ENCODE peak calls at places on chromosome 21, in eight cellular contexts. C is neural progenitor cell, X is MM.1S, F is endothelial cell of umbilical vein, A is PC-3, L is fibroblast of lung, W is PC-9, O is astrocyte. J is an unnamed sample.

GRCh38 chr21:14838400-14838799 is 226.4 kb downstream of the NRIP1 start:
- DNase-seq in C (peak), X (no peak), F (no peak), A (no peak), L (no peak), W (no peak), O (no peak), J (no peak)

GRCh38 chr21:34129971-34130597 is 56.7 kb downstream of the MRPS6 start:
- DNase-seq in C (peak), X (no peak), F (no peak), A (no peak), L (peak), W (no peak), O (peak), J (peak)

GRCh38 chr21:34580181-34580700 is 34.7 kb downstream of the RCAN1 start:
- DNase-seq in C (no peak), X (no peak), F (peak), A (no peak), L (no peak), W (peak), O (no peak), J (peak)

GRCh38 chr21:29943885-29944284 is 4.1 kb upstream of the GRIK1 start:
- DNase-seq in C (peak), X (no peak), F (no peak), A (peak), L (no peak), W (no peak), O (no peak), J (no peak)

GRCh38 chr21:34082769-34083168 is 9.4 kb downstream of the MRPS6 start:
- DNase-seq in C (no peak), X (peak), F (no peak), A (no peak), L (no peak), W (no peak), O (no peak), J (no peak)

GRCh38 chr21:35198004-35198403 is 148.9 kb upstream of the RUNX1 start:
- DNase-seq in C (no peak), X (no peak), F (peak), A (peak), L (peak), W (peak), O (peak), J (peak)

GRCh38 chr21:34073749-34074282 is 438 bp downstream of the MRPS6 start:
- DNase-seq in C (peak), X (peak), F (peak), A (peak), L (no peak), W (no peak), O (no peak), J (peak)

GRCh38 chr21:16376673-16377072 is 646.9 kb downstream of the USP25 start:
- DNase-seq in C (no peak), X (no peak), F (no peak), A (no peak), L (no peak), W (no peak), O (no peak), J (no peak)

GRCh38 chr21:33031152-33031551 is 5.4 kb downstream of the OLIG2 start:
- DNase-seq in C (no peak), X (no peak), F (no peak), A (no peak), L (no peak), W (no peak), O (no peak), J (no peak)

GRCh38 chr21:18403685-18404084 is at the start of gene TMPRSS15:
- DNase-seq in C (no peak), X (no peak), F (no peak), A (no peak), L (no peak), W (no peak), O (no peak), J (no peak)

GRCh38 chr21:45333583-45334121 is 46.0 kb upstream of the POFUT2 start:
- DNase-seq in C (no peak), X (no peak), F (no peak), A (no peak), L (peak), W (no peak), O (no peak), J (no peak)
- TF ChIP-seq EZH2 in C (no peak), X (no peak), F (no peak), A (no peak), L (no peak), W (no peak), O (no peak), J (no peak)

GRCh38 chr21:41677671-41678015 is 89.2 kb downstream of the RIPK4 start:
- DNase-seq in C (no peak), X (no peak), F (no peak), A (peak), L (peak), W (peak), O (peak), J (no peak)
- H3K27ac ChIP-seq in C (no peak), X (no peak), F (no peak), A (peak), L (no peak), W (peak), O (peak), J (peak)

GRCh38 chr21:45017376-45017960 is 56.9 kb upstream of the ADARB1 start:
- DNase-seq in C (no peak), X (no peak), F (no peak), A (no peak), L (no peak), W (no peak), O (no peak), J (no peak)

GRCh38 chr21:45018131-45019075 is 56.0 kb upstream of the ADARB1 start:
- DNase-seq in C (peak), X (no peak), F (no peak), A (no peak), L (no peak), W (no peak), O (no peak), J (peak)

GRCh38 chr21:45019887-45020537 is 54.4 kb upstream of the ADARB1 start:
- DNase-seq in C (no peak), X (no peak), F (no peak), A (no peak), L (no peak), W (no peak), O (no peak), J (no peak)

GRCh38 chr21:45020629-45021427 is 53.6 kb upstream of the ADARB1 start:
- DNase-seq in C (no peak), X (no peak), F (no peak), A (no peak), L (no peak), W (no peak), O (no peak), J (no peak)

DNA sequence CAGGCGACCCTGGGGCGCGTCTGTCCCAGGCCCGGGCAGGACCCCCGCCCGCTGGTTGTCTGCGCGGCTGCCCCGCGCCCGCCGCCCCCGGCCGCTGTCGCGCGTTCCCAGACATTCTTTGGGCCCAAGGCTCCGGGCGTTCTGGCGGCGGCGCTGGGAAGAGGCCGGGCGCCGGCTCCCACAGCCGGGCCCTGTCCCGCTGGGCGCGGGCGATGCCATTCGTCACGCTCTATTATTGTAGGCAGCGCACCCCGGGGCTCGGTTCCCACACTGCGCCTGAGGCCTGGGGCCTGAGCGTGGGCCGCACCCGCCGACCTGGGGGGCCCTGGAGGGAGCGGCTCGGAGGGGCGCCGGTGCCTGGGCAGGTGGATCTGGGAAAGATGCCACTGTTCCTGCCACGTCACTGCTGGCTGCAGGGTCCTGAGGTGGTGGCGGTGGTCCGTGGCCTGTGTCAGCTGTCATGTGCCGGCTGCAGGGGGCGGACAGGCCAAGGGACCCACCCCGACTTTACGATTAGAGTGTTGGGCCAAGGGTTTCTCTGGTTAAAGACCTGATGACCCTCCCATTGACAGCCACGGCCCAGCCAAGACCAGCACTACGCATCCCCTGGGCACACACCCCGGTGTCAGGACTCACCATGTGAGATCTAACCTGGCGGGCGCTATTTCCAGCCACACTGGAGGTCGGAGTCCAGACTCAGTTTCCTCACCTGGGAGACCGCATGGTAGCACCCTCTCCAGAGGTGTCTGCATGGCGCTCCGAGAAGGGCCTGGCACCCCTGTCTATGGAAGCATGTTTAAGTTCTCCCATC is 55.1 kb upstream of the ADARB1 start:
- DNase-seq in C (peak), X (no peak), F (no peak), A (no peak), L (peak), W (no peak), O (peak), J (no peak)
- H3K4me3 ChIP-seq in C (peak), X (no peak), F (peak), A (no peak), L (no peak), W (no peak), O (no peak), J (peak)

GRCh38 chr21:37006521-37007291 is at the start of gene RIPPLY3:
- DNase-seq in C (peak), X (no peak), F (no peak), A (peak), L (peak), W (no peak), O (peak), J (peak)

GRCh38 chr21:37008705-37009104 is 2.2 kb downstream of the RIPPLY3 start:
- DNase-seq in C (peak), X (no peak), F (no peak), A (no peak), L (no peak), W (no peak), O (no peak), J (no peak)

GRCh38 chr21:37005548-37006242 is 807 bp upstream of the RIPPLY3 start:
- DNase-seq in C (peak), X (no peak), F (no peak), A (no peak), L (no peak), W (no peak), O (no peak), J (no peak)

GRCh38 chr21:37009740-37010341 is 3.3 kb downstream of the RIPPLY3 start:
- DNase-seq in C (peak), X (peak), F (peak), A (peak), L (peak), W (peak), O (peak), J (peak)

GRCh38 chr21:37006243-37006520 is 320 bp upstream of the RIPPLY3 start:
- DNase-seq in C (no peak), X (no peak), F (no peak), A (no peak), L (no peak), W (no peak), O (no peak), J (peak)
- TF ChIP-seq EZH2 in C (peak), X (no peak), F (peak), A (no peak), L (no peak), W (no peak), O (no peak), J (no peak)

GRCh38 chr21:45970674-45971486 is 10.7 kb upstream of the COL6A1 start:
- DNase-seq in C (peak), X (peak), F (peak), A (peak), L (peak), W (peak), O (no peak), J (peak)
- H3K27ac ChIP-seq in C (no peak), X (no peak), F (no peak), A (no peak), L (peak), W (no peak), O (peak), J (peak)

GRCh38 chr21:21076051-21076450 is 77.8 kb downstream of the NCAM2 start:
- DNase-seq in C (no peak), X (no peak), F (no peak), A (no peak), L (no peak), W (no peak), O (no peak), J (no peak)
- H3K4me3 ChIP-seq in C (no peak), X (no peak), F (no peak), A (no peak), L (no peak), W (no peak), O (no peak), J (no peak)

GRCh38 chr21:44933199-44933937 is 6.5 kb upstream of the SLX9 start:
- DNase-seq in C (no peak), X (no peak), F (no peak), A (no peak), L (no peak), W (no peak), O (no peak), J (no peak)

GRCh38 chr21:44931137-44931500 is 8.7 kb upstream of the SLX9 start:
- DNase-seq in C (no peak), X (no peak), F (no peak), A (peak), L (no peak), W (no peak), O (no peak), J (no peak)

GRCh38 chr21:44931501-44932365 is 8.1 kb upstream of the SLX9 start:
- DNase-seq in C (no peak), X (no peak), F (no peak), A (peak), L (no peak), W (no peak), O (no peak), J (no peak)

GRCh38 chr21:44933938-44934260 is 5.9 kb upstream of the SLX9 start:
- DNase-seq in C (no peak), X (no peak), F (no peak), A (no peak), L (no peak), W (no peak), O (no peak), J (no peak)

DNA sequence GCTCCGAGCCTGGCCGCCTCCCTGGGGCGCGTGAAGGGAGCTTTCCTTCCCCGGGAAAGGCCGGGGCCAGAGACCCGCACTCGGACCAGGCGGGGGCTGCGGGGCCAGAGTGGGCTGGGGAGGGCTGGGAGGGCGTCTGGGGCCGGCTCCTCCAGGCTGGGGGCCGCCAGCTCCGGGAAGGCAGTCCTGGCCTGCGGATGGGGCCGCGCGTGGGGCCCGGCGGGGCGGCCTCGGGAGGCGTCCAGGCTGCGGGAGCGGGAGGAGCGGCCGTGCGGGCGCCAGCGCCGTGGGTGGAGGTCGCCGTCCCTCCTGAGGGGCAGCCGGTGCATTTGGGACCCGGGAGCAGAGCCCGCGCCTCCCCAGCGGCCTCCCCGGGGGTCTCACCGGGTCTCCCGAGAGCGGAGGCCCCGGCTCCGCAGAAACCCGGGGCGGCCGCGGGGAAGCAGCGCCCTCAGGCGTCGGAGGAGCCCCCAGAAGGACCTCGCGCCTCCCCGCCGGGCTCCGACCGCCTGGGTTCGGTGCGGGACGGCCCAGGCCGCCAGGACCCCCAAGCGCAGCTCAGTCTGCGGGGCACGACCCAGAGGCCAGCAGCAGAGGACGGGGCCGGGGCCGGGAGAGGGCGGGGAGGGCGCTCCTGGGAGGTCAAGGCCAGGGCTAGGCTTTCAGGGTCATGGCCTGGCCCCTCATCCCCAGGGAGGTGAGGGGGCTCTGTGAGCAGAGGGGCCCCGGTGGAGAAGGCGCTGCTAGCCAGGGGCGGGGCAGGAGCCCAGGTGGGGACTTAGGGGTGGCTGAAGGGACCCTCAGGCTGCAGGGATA is 7.3 kb upstream of the SLX9 start:
- DNase-seq in C (peak), X (no peak), F (no peak), A (peak), L (no peak), W (peak), O (no peak), J (peak)
- TF ChIP-seq EZH2 in C (peak), X (no peak), F (no peak), A (no peak), L (no peak), W (no peak), O (peak), J (peak)